ENCODE peak calls at places on chromosomes 3 and 15, in eight cellular contexts. P, B, I, M, H, W, G and Q are unnamed samples.
A peak's percentile ranks its signal among the peaks of the same experiment; 100 is the strongest.

GRCh38 chr3:150069158-150069536 is 98.5 kb upstream of the PFN2 start:
- DNase-seq in P (no peak), B (no peak), I (no peak), M (no peak), H (no peak), W (no peak), G (no peak), Q (no peak)

GRCh38 chr3:59263152-59263551 is 213.3 kb upstream of the CFAP20DC start:
- DNase-seq in P (no peak), B (no peak), I (no peak), M (no peak), H (no peak), W (no peak), G (no peak), Q (no peak)

GRCh38 chr3:133259767-133260166 is 140.1 kb upstream of the BFSP2 start:
- DNase-seq in P (no peak), B (no peak), I (no peak), M (no peak), H (no peak), W (no peak), G (no peak), Q (no peak)

GRCh38 chr3:11717768-11718581 is 74.3 kb upstream of the VGLL4 start:
- DNase-seq in P (peak; percentile 80), B (no peak), I (peak; percentile 59), M (peak; percentile 42), H (no peak), W (no peak), G (peak; percentile 41), Q (peak; percentile 35)

GRCh38 chr15:28918141-28918983 is 32.6 kb downstream of the APBA2 start:
- DNase-seq in P (no peak), B (peak; percentile 95), I (no peak), M (no peak), H (peak; percentile 63), W (no peak), G (peak; percentile 81), Q (peak; percentile 69)

GRCh38 chr3:138862924-138863775 is 28.4 kb upstream of the PIK3CB start:
- DNase-seq in P (no peak), B (peak; percentile 62), I (peak; percentile 79), M (peak; percentile 71), H (peak; percentile 81), W (no peak), G (no peak), Q (peak; percentile 85)

GRCh38 chr15:27769652-27770051 is 329.5 kb downstream of the OCA2 start:
- DNase-seq in P (no peak), B (no peak), I (no peak), M (no peak), H (no peak), W (no peak), G (no peak), Q (no peak)

GRCh38 chr3:151282921-151283320 is 4.6 kb upstream of the P2RY14 start:
- DNase-seq in P (peak; percentile 60), B (peak; percentile 41), I (peak; percentile 49), M (peak; percentile 35), H (peak; percentile 51), W (no peak), G (peak; percentile 36), Q (peak; percentile 52)

GRCh38 chr3:72319202-72320095 is 528.8 kb downstream of the SHQ1 start:
- DNase-seq in P (no peak), B (no peak), I (peak; percentile 63), M (peak; percentile 47), H (no peak), W (no peak), G (no peak), Q (peak; percentile 46)

GRCh38 chr15:29514931-29515330 is 245.3 kb upstream of the NSMCE3 start:
- DNase-seq in P (no peak), B (no peak), I (no peak), M (no peak), H (no peak), W (no peak), G (no peak), Q (no peak)

GRCh38 chr3:194827486-194827885 is 141.8 kb downstream of the FAM43A start:
- DNase-seq in P (no peak), B (no peak), I (no peak), M (no peak), H (no peak), W (no peak), G (no peak), Q (no peak)

GRCh38 chr15:66898656-66899402 is 166.6 kb upstream of the SMAD3 start:
- DNase-seq in P (no peak), B (peak; percentile 11), I (no peak), M (no peak), H (no peak), W (no peak), G (no peak), Q (no peak)

GRCh38 chr3:139597947-139598346 is 58.4 kb upstream of the RBP1 start:
- DNase-seq in P (no peak), B (no peak), I (no peak), M (no peak), H (no peak), W (no peak), G (no peak), Q (no peak)

GRCh38 chr3:152376351-152377183 is 107.8 kb downstream of the MBNL1 start:
- DNase-seq in P (peak; percentile 95), B (no peak), I (peak; percentile 70), M (peak; percentile 56), H (no peak), W (peak; percentile 97), G (no peak), Q (no peak)

GRCh38 chr15:65862682-65863081 is 6.6 kb upstream of the RAB11A start:
- DNase-seq in P (peak; percentile 78), B (peak; percentile 93), I (peak; percentile 71), M (peak; percentile 66), H (peak; percentile 90), W (no peak), G (peak; percentile 79), Q (peak; percentile 51)

GRCh38 chr15:84736375-84736774 is 12.0 kb upstream of the ZNF592 start:
- DNase-seq in P (peak; percentile 95), B (no peak), I (no peak), M (no peak), H (no peak), W (peak; percentile 96), G (no peak), Q (no peak)

GRCh38 chr15:70271422-70272088 is 173.8 kb upstream of the TLE3 start:
- DNase-seq in P (no peak), B (no peak), I (peak; percentile 98), M (peak; percentile 96), H (peak; percentile 92), W (no peak), G (peak; percentile 50), Q (peak; percentile 81)

GRCh38 chr3:26622634-26623408 is at the start of gene LRRC3B:
- DNase-seq in P (no peak), B (peak; percentile 86), I (no peak), M (no peak), H (no peak), W (no peak), G (peak; percentile 89), Q (peak; percentile 37)

DNA sequence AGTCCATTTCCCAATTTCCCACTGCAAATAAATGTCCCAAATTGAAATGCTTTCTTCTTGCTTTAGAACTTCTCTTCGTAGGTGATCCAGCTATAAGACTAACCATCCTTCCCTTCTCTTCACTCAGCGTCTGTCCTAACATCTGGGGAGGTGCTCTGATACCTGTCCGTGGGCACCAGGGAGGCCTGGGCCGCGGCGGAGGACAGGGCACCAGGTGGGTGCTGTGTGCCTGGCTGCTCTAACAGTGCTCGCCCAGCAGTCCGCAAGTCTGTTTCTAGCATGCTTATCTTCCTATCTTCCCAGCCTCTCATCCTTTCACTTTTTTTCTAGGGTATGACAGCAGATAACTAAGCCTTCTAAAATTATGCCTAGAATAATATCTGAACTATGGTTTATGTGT is 37.3 kb downstream of the NKIRAS1 start:
- DNase-seq in P (no peak), B (no peak), I (no peak), M (no peak), H (no peak), W (no peak), G (no peak), Q (no peak)
- H4K20me1 ChIP-seq in P (no peaks in the 10 kb centered on the region), B (peaks cover 15% of the 10 kb centered on the region), I (no peaks in the 10 kb centered on the region), M (peaks cover 59% of the 10 kb centered on the region), H (peaks cover 4% of the 10 kb centered on the region), W (no peaks in the 10 kb centered on the region), G (peaks cover 32% of the 10 kb centered on the region), Q (peaks cover 26% of the 10 kb centered on the region)

GRCh38 chr15:92407343-92407742 is 13.7 kb downstream of the ST8SIA2 start:
- DNase-seq in P (no peak), B (no peak), I (no peak), M (no peak), H (no peak), W (no peak), G (no peak), Q (no peak)
- H3K79me2 ChIP-seq in P (no peaks in the 10 kb centered on the region), B (no peaks in the 10 kb centered on the region), I (no peaks in the 10 kb centered on the region), M (no peaks in the 10 kb centered on the region), H (no peaks in the 10 kb centered on the region), W (no peaks in the 10 kb centered on the region), G (peaks cover 4% of the 10 kb centered on the region), Q (no peaks in the 10 kb centered on the region)

GRCh38 chr3:141378556-141378955 is 10.3 kb downstream of the ZBTB38 start:
- DNase-seq in P (no peak), B (no peak), I (no peak), M (no peak), H (no peak), W (no peak), G (no peak), Q (no peak)

GRCh38 chr3:141382571-141382970 is 14.3 kb downstream of the ZBTB38 start:
- DNase-seq in P (no peak), B (no peak), I (no peak), M (no peak), H (no peak), W (no peak), G (no peak), Q (no peak)

GRCh38 chr3:141380987-141381386 is 12.7 kb downstream of the ZBTB38 start:
- DNase-seq in P (no peak), B (no peak), I (no peak), M (no peak), H (no peak), W (peak; percentile 95), G (no peak), Q (no peak)

GRCh38 chr3:141379250-141379872 is 11.1 kb downstream of the ZBTB38 start:
- DNase-seq in P (peak; percentile 59), B (no peak), I (no peak), M (no peak), H (no peak), W (peak; percentile 95), G (no peak), Q (no peak)

GRCh38 chr3:141380279-141380678 is 12.0 kb downstream of the ZBTB38 start:
- DNase-seq in P (no peak), B (no peak), I (no peak), M (no peak), H (no peak), W (no peak), G (no peak), Q (no peak)
- H2AFZ ChIP-seq in P (peak overlapping the region; percentile 93), B (no peak overlapping the region), I (no peak overlapping the region), M (no peak overlapping the region), H (no peak overlapping the region), W (no peak overlapping the region), G (no peak overlapping the region), Q (no peak overlapping the region)

GRCh38 chr3:42975955-42976354 is 3.2 kb upstream of the GASK1A start:
- DNase-seq in P (no peak), B (no peak), I (no peak), M (no peak), H (no peak), W (no peak), G (no peak), Q (no peak)

GRCh38 chr3:42970557-42970956 is 8.6 kb upstream of the GASK1A start:
- DNase-seq in P (no peak), B (no peak), I (no peak), M (no peak), H (no peak), W (no peak), G (no peak), Q (no peak)

GRCh38 chr3:42975456-42975855 is 3.7 kb upstream of the GASK1A start:
- DNase-seq in P (no peak), B (no peak), I (no peak), M (no peak), H (no peak), W (no peak), G (no peak), Q (no peak)

GRCh38 chr3:42970976-42971772 is 7.9 kb upstream of the GASK1A start:
- DNase-seq in P (no peak), B (no peak), I (no peak), M (no peak), H (no peak), W (no peak), G (no peak), Q (no peak)
- H4K20me1 ChIP-seq in P (no peaks in the 10 kb centered on the region), B (no peaks in the 10 kb centered on the region), I (no peaks in the 10 kb centered on the region), M (no peaks in the 10 kb centered on the region), H (no peaks in the 10 kb centered on the region), W (no peaks in the 10 kb centered on the region), G (no peaks in the 10 kb centered on the region), Q (no peaks in the 10 kb centered on the region)